ENCODE peak calls at places on chromosomes 12 and 14, in eight cellular contexts. G is NCI-H2081; L is NCI-H2171 treated with DMSO at 0.1 percent for 48 hours; X is stromal cell of bone marrow; Y is GM13977; Z is AG08395; A is stimulated activated CD4-positive, alpha-beta T cell treated with anti-CD3 and anti-CD28 coated beads, Interleukin-4, amount 100 ng/mL, for 48 hours; M is progenitor cell of endocrine pancreas. O is an unnamed sample.

GRCh38 chr14:98758440-98758839 is 513.6 kb downstream of the BCL11B start:
- DNase-seq in G (no peak), L (no peak), X (no peak), Y (no peak), Z (no peak), A (no peak), M (no peak), O (no peak)

GRCh38 chr12:101743724-101744472 is 4.6 kb upstream of the SYCP3 start:
- DNase-seq in G (no peak), L (no peak), X (no peak), Y (peak; percentile 33), Z (no peak), A (no peak), M (no peak), O (peak; percentile 4)

GRCh38 chr12:47361389-47362031 is 281.8 kb upstream of the AMIGO2 start:
- DNase-seq in G (no peak), L (no peak), X (no peak), Y (no peak), Z (no peak), A (no peak), M (no peak), O (no peak)

GRCh38 chr12:121578230-121579189 is 2.3 kb downstream of the KDM2B start:
- DNase-seq in G (no peak), L (no peak), X (no peak), Y (peak; percentile 60), Z (peak; percentile 69), A (no peak), M (no peak), O (no peak)

GRCh38 chr12:59452259-59452658 is 143.6 kb upstream of the SLC16A7 start:
- DNase-seq in G (no peak), L (no peak), X (peak; percentile 71), Y (no peak), Z (peak; percentile 85), A (no peak), M (no peak), O (no peak)

GRCh38 chr14:32311294-32312009 is 17.6 kb upstream of the AKAP6 start:
- DNase-seq in G (no peak), L (no peak), X (no peak), Y (no peak), Z (peak; percentile 6), A (no peak), M (no peak), O (no peak)

GRCh38 chr14:79278798-79279644 is 932.3 kb downstream of the DIO2 start:
- DNase-seq in G (peak; percentile 97), L (peak; percentile 99), X (peak; percentile 61), Y (peak; percentile 33), Z (no peak), A (no peak), M (peak; percentile 84), O (no peak)

GRCh38 chr14:35336171-35337073 is 44.2 kb downstream of the PSMA6 start:
- DNase-seq in G (no peak), L (no peak), X (peak; percentile 89), Y (no peak), Z (no peak), A (no peak), M (no peak), O (no peak)

GRCh38 chr12:127711108-127711507 is 555.9 kb upstream of the TMEM132C start:
- DNase-seq in G (no peak), L (no peak), X (no peak), Y (no peak), Z (no peak), A (no peak), M (no peak), O (no peak)

GRCh38 chr12:13208533-13209278 is 12.2 kb downstream of the EMP1 start:
- DNase-seq in G (no peak), L (no peak), X (no peak), Y (no peak), Z (no peak), A (no peak), M (no peak), O (no peak)

GRCh38 chr14:105485720-105486332 is 860 bp upstream of the CRIP1 start:
- DNase-seq in G (no peak), L (no peak), X (no peak), Y (no peak), Z (no peak), A (no peak), M (no peak), O (no peak)

GRCh38 chr12:52356762-52357580 is 10.3 kb downstream of the KRT85 start:
- DNase-seq in G (no peak), L (no peak), X (no peak), Y (no peak), Z (no peak), A (no peak), M (no peak), O (no peak)

GRCh38 chr12:26787125-26787495 is 45.9 kb downstream of the ITPR2 start:
- DNase-seq in G (peak; percentile 41), L (no peak), X (peak; percentile 85), Y (no peak), Z (peak; percentile 67), A (no peak), M (no peak), O (no peak)

O was measured in GM18507.